ENCODE peak calls at places on chromosomes 12 and 14, in ten cellular contexts. One of them, this sample, is unnamed.

GRCh38 chr12:89960607-89961394 is 252.2 kb upstream of the ATP2B1 start:
- DNase-seq in transverse colon: peak; percentile 84
- DNase-seq in GM10248: no peak
- DNase-seq in Caco-2: no peak
- DNase-seq in PC-9: no peak
- DNase-seq in kidney: no peak
- DNase-seq in HFF-Myc: no peak
- DNase-seq in cardiac fibroblast: peak; percentile 26
- DNase-seq in AG04450: no peak
- DNase-seq in neural progenitor cell: no peak
- DNase-seq in this sample: no peak

GRCh38 chr12:14164266-14164665 is 182.9 kb upstream of the GRIN2B start:
- DNase-seq in transverse colon: no peak
- DNase-seq in GM10248: no peak
- DNase-seq in Caco-2: no peak
- DNase-seq in PC-9: no peak
- DNase-seq in kidney: no peak
- DNase-seq in HFF-Myc: no peak
- DNase-seq in cardiac fibroblast: no peak
- DNase-seq in AG04450: no peak
- DNase-seq in neural progenitor cell: no peak
- DNase-seq in this sample: no peak

GRCh38 chr12:3257411-3257810 is 180.2 kb downstream of the TSPAN9 start:
- DNase-seq in transverse colon: no peak
- DNase-seq in GM10248: no peak
- DNase-seq in Caco-2: no peak
- DNase-seq in PC-9: peak; percentile 18
- DNase-seq in kidney: no peak
- DNase-seq in HFF-Myc: no peak
- DNase-seq in cardiac fibroblast: no peak
- DNase-seq in AG04450: no peak
- DNase-seq in neural progenitor cell: no peak
- DNase-seq in this sample: no peak

GRCh38 chr12:11684393-11684792 is 34.9 kb downstream of the ETV6 start:
- DNase-seq in transverse colon: no peak
- DNase-seq in GM10248: no peak
- DNase-seq in Caco-2: no peak
- DNase-seq in PC-9: no peak
- DNase-seq in kidney: no peak
- DNase-seq in HFF-Myc: no peak
- DNase-seq in cardiac fibroblast: peak; percentile 17
- DNase-seq in AG04450: no peak
- DNase-seq in neural progenitor cell: no peak
- DNase-seq in this sample: no peak

GRCh38 chr12:57518920-57519757 is 1.2 kb downstream of the DDIT3 start:
- DNase-seq in transverse colon: peak; percentile 23
- DNase-seq in GM10248: no peak
- DNase-seq in Caco-2: peak; percentile 75
- DNase-seq in PC-9: no peak
- DNase-seq in kidney: peak; percentile 83
- DNase-seq in HFF-Myc: no peak
- DNase-seq in cardiac fibroblast: peak; percentile 64
- DNase-seq in AG04450: no peak
- DNase-seq in neural progenitor cell: no peak
- DNase-seq in this sample: no peak

GRCh38 chr12:20946732-20947131 is 136.2 kb downstream of the SLCO1B3 start:
- DNase-seq in transverse colon: no peak
- DNase-seq in GM10248: peak; percentile 3
- DNase-seq in Caco-2: peak; percentile 63
- DNase-seq in PC-9: no peak
- DNase-seq in kidney: no peak
- DNase-seq in HFF-Myc: no peak
- DNase-seq in cardiac fibroblast: peak; percentile 1
- DNase-seq in AG04450: no peak
- DNase-seq in neural progenitor cell: peak; percentile 69
- DNase-seq in this sample: peak; percentile 53

GRCh38 chr12:39490500-39491276 is 47.8 kb upstream of the KIF21A start:
- DNase-seq in transverse colon: no peak
- DNase-seq in GM10248: no peak
- DNase-seq in Caco-2: no peak
- DNase-seq in PC-9: no peak
- DNase-seq in kidney: no peak
- DNase-seq in HFF-Myc: no peak
- DNase-seq in cardiac fibroblast: peak; percentile 63
- DNase-seq in AG04450: no peak
- DNase-seq in neural progenitor cell: no peak
- DNase-seq in this sample: no peak

GRCh38 chr14:60946773-60947172 is 34.1 kb downstream of the TRMT5 start:
- DNase-seq in transverse colon: no peak
- DNase-seq in GM10248: no peak
- DNase-seq in Caco-2: no peak
- DNase-seq in PC-9: no peak
- DNase-seq in kidney: no peak
- DNase-seq in HFF-Myc: no peak
- DNase-seq in cardiac fibroblast: no peak
- DNase-seq in AG04450: no peak
- DNase-seq in neural progenitor cell: no peak
- DNase-seq in this sample: no peak

GRCh38 chr12:31492599-31493196 is 98.2 kb downstream of the DENND5B start:
- DNase-seq in transverse colon: no peak
- DNase-seq in GM10248: no peak
- DNase-seq in Caco-2: no peak
- DNase-seq in PC-9: no peak
- DNase-seq in kidney: no peak
- DNase-seq in HFF-Myc: no peak
- DNase-seq in cardiac fibroblast: no peak
- DNase-seq in AG04450: no peak
- DNase-seq in neural progenitor cell: no peak
- DNase-seq in this sample: no peak

GRCh38 chr12:31491395-31491794 is 99.5 kb downstream of the DENND5B start:
- DNase-seq in transverse colon: no peak
- DNase-seq in GM10248: no peak
- DNase-seq in Caco-2: no peak
- DNase-seq in PC-9: no peak
- DNase-seq in kidney: no peak
- DNase-seq in HFF-Myc: no peak
- DNase-seq in cardiac fibroblast: no peak
- DNase-seq in AG04450: no peak
- DNase-seq in neural progenitor cell: no peak
- DNase-seq in this sample: no peak

GRCh38 chr12:31488737-31489338 is 102.1 kb downstream of the DENND5B start:
- DNase-seq in transverse colon: no peak
- DNase-seq in GM10248: no peak
- DNase-seq in Caco-2: no peak
- DNase-seq in PC-9: no peak
- DNase-seq in kidney: no peak
- DNase-seq in HFF-Myc: no peak
- DNase-seq in cardiac fibroblast: no peak
- DNase-seq in AG04450: no peak
- DNase-seq in neural progenitor cell: no peak
- DNase-seq in this sample: no peak

GRCh38 chr12:31494455-31494854 is 96.5 kb downstream of the DENND5B start:
- DNase-seq in transverse colon: no peak
- DNase-seq in GM10248: no peak
- DNase-seq in Caco-2: no peak
- DNase-seq in PC-9: no peak
- DNase-seq in kidney: no peak
- DNase-seq in HFF-Myc: no peak
- DNase-seq in cardiac fibroblast: no peak
- DNase-seq in AG04450: no peak
- DNase-seq in neural progenitor cell: no peak
- DNase-seq in this sample: no peak

GRCh38 chr12:31491819-31492598 is 98.9 kb downstream of the DENND5B start:
- DNase-seq in transverse colon: no peak
- DNase-seq in GM10248: no peak
- DNase-seq in Caco-2: peak; percentile 25
- DNase-seq in PC-9: peak; percentile 68
- DNase-seq in kidney: no peak
- DNase-seq in HFF-Myc: peak; percentile 84
- DNase-seq in cardiac fibroblast: peak; percentile 83
- DNase-seq in AG04450: peak; percentile 41
- DNase-seq in neural progenitor cell: no peak
- DNase-seq in this sample: no peak
- TF ChIP-seq CTCF in transverse colon: no peak
- TF ChIP-seq CTCF in GM10248: no peak
- TF ChIP-seq CTCF in Caco-2: no peak
- TF ChIP-seq CTCF in PC-9: no peak
- TF ChIP-seq CTCF in kidney: no peak
- TF ChIP-seq CTCF in HFF-Myc: no peak
- TF ChIP-seq CTCF in cardiac fibroblast: no peak
- TF ChIP-seq CTCF in AG04450: no peak
- TF ChIP-seq CTCF in neural progenitor cell: no peak
- TF ChIP-seq CTCF in this sample: no peak

GRCh38 chr12:52444647-52445595 is 7.0 kb downstream of the KRT6B start:
- DNase-seq in transverse colon: no peak
- DNase-seq in GM10248: no peak
- DNase-seq in Caco-2: no peak
- DNase-seq in PC-9: no peak
- DNase-seq in kidney: no peak
- DNase-seq in HFF-Myc: no peak
- DNase-seq in cardiac fibroblast: no peak
- DNase-seq in AG04450: no peak
- DNase-seq in neural progenitor cell: no peak
- DNase-seq in this sample: no peak

GRCh38 chr12:52440821-52441319 is 6.7 kb upstream of the KRT75 start:
- DNase-seq in transverse colon: no peak
- DNase-seq in GM10248: no peak
- DNase-seq in Caco-2: no peak
- DNase-seq in PC-9: peak; percentile 46
- DNase-seq in kidney: no peak
- DNase-seq in HFF-Myc: no peak
- DNase-seq in cardiac fibroblast: peak; percentile 74
- DNase-seq in AG04450: peak; percentile 6
- DNase-seq in neural progenitor cell: no peak
- DNase-seq in this sample: no peak

GRCh38 chr12:52443966-52444365 is 8.0 kb downstream of the KRT6B start:
- DNase-seq in transverse colon: no peak
- DNase-seq in GM10248: no peak
- DNase-seq in Caco-2: no peak
- DNase-seq in PC-9: no peak
- DNase-seq in kidney: no peak
- DNase-seq in HFF-Myc: no peak
- DNase-seq in cardiac fibroblast: no peak
- DNase-seq in AG04450: no peak
- DNase-seq in neural progenitor cell: no peak
- DNase-seq in this sample: no peak

GRCh38 chr12:52441320-52441911 is 7.2 kb upstream of the KRT75 start:
- DNase-seq in transverse colon: no peak
- DNase-seq in GM10248: no peak
- DNase-seq in Caco-2: peak; percentile 51
- DNase-seq in PC-9: no peak
- DNase-seq in kidney: no peak
- DNase-seq in HFF-Myc: no peak
- DNase-seq in cardiac fibroblast: peak; percentile 59
- DNase-seq in AG04450: no peak
- DNase-seq in neural progenitor cell: peak; percentile 18
- DNase-seq in this sample: no peak

DNA sequence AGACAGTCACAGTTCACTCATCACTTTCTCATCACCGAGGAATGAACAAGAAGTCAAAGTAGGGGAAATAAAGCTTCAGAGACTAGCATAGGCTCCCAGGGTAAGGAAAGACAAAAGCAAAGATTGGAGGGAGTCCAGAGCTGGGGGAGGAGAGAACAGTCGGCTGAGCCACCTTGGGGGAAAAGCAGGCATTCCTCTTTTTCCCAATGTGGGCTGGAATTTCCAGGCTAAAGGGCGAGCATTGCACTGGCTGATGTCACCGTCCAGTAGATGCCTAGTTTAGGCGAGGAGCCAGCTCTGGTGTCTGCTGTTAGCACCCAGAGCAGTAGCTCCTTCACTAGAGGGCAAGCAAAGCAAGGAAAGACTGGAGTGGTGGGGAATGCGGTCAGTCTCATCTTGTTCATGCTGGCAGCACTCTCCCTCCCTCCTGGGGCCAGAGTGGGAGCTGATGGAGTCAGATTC is 8.5 kb upstream of the KRT75 start:
- DNase-seq in transverse colon: no peak
- DNase-seq in GM10248: no peak
- DNase-seq in Caco-2: peak; percentile 34
- DNase-seq in PC-9: peak; percentile 82
- DNase-seq in kidney: no peak
- DNase-seq in HFF-Myc: peak; percentile 15
- DNase-seq in cardiac fibroblast: peak; percentile 95
- DNase-seq in AG04450: peak; percentile 20
- DNase-seq in neural progenitor cell: peak; percentile 51
- DNase-seq in this sample: no peak
- TF ChIP-seq CTCF in transverse colon: no peak
- TF ChIP-seq CTCF in GM10248: no peak
- TF ChIP-seq CTCF in Caco-2: no peak
- TF ChIP-seq CTCF in PC-9: no peak
- TF ChIP-seq CTCF in kidney: no peak
- TF ChIP-seq CTCF in HFF-Myc: no peak
- TF ChIP-seq CTCF in cardiac fibroblast: peak; percentile 31
- TF ChIP-seq CTCF in AG04450: peak; percentile 9
- TF ChIP-seq CTCF in neural progenitor cell: no peak
- TF ChIP-seq CTCF in this sample: no peak

GRCh38 chr14:80037349-80037748 is 174.0 kb downstream of the DIO2 start:
- DNase-seq in transverse colon: no peak
- DNase-seq in GM10248: no peak
- DNase-seq in Caco-2: peak; percentile 12
- DNase-seq in PC-9: no peak
- DNase-seq in kidney: no peak
- DNase-seq in HFF-Myc: no peak
- DNase-seq in cardiac fibroblast: no peak
- DNase-seq in AG04450: no peak
- DNase-seq in neural progenitor cell: no peak
- DNase-seq in this sample: no peak
- TF ChIP-seq CTCF in transverse colon: no peak
- TF ChIP-seq CTCF in GM10248: no peak
- TF ChIP-seq CTCF in Caco-2: no peak
- TF ChIP-seq CTCF in PC-9: no peak
- TF ChIP-seq CTCF in kidney: no peak
- TF ChIP-seq CTCF in HFF-Myc: no peak
- TF ChIP-seq CTCF in cardiac fibroblast: no peak
- TF ChIP-seq CTCF in AG04450: no peak
- TF ChIP-seq CTCF in neural progenitor cell: no peak
- TF ChIP-seq CTCF in this sample: no peak

GRCh38 chr12:51086933-51087332 is 3.5 kb upstream of the CSRNP2 start:
- DNase-seq in transverse colon: no peak
- DNase-seq in GM10248: no peak
- DNase-seq in Caco-2: no peak
- DNase-seq in PC-9: no peak
- DNase-seq in kidney: no peak
- DNase-seq in HFF-Myc: no peak
- DNase-seq in cardiac fibroblast: no peak
- DNase-seq in AG04450: no peak
- DNase-seq in neural progenitor cell: no peak
- DNase-seq in this sample: no peak

GRCh38 chr12:51080136-51080535 is 3.3 kb downstream of the CSRNP2 start:
- DNase-seq in transverse colon: no peak
- DNase-seq in GM10248: no peak
- DNase-seq in Caco-2: no peak
- DNase-seq in PC-9: no peak
- DNase-seq in kidney: no peak
- DNase-seq in HFF-Myc: no peak
- DNase-seq in cardiac fibroblast: no peak
- DNase-seq in AG04450: no peak
- DNase-seq in neural progenitor cell: no peak
- DNase-seq in this sample: no peak

GRCh38 chr12:51082561-51083139 is 746 bp downstream of the CSRNP2 start:
- DNase-seq in transverse colon: peak; percentile 22
- DNase-seq in GM10248: no peak
- DNase-seq in Caco-2: no peak
- DNase-seq in PC-9: peak; percentile 12
- DNase-seq in kidney: no peak
- DNase-seq in HFF-Myc: no peak
- DNase-seq in cardiac fibroblast: peak; percentile 35
- DNase-seq in AG04450: no peak
- DNase-seq in neural progenitor cell: no peak
- DNase-seq in this sample: peak; percentile 36

GRCh38 chr12:51085757-51086156 is 2.4 kb upstream of the CSRNP2 start:
- DNase-seq in transverse colon: no peak
- DNase-seq in GM10248: no peak
- DNase-seq in Caco-2: no peak
- DNase-seq in PC-9: no peak
- DNase-seq in kidney: no peak
- DNase-seq in HFF-Myc: no peak
- DNase-seq in cardiac fibroblast: no peak
- DNase-seq in AG04450: no peak
- DNase-seq in neural progenitor cell: no peak
- DNase-seq in this sample: no peak

GRCh38 chr12:51083140-51083833 is at the start of gene CSRNP2:
- DNase-seq in transverse colon: peak; percentile 97
- DNase-seq in GM10248: peak; percentile 99
- DNase-seq in Caco-2: peak; percentile 99
- DNase-seq in PC-9: peak; percentile 96
- DNase-seq in kidney: peak; percentile 99
- DNase-seq in HFF-Myc: peak; percentile 69
- DNase-seq in cardiac fibroblast: peak; percentile 98
- DNase-seq in AG04450: peak; percentile 90
- DNase-seq in neural progenitor cell: peak; percentile 99
- DNase-seq in this sample: peak; percentile 99
- TF ChIP-seq CTCF in transverse colon: no peak
- TF ChIP-seq CTCF in GM10248: no peak
- TF ChIP-seq CTCF in Caco-2: no peak
- TF ChIP-seq CTCF in PC-9: no peak
- TF ChIP-seq CTCF in kidney: no peak
- TF ChIP-seq CTCF in HFF-Myc: no peak
- TF ChIP-seq CTCF in cardiac fibroblast: no peak
- TF ChIP-seq CTCF in AG04450: no peak
- TF ChIP-seq CTCF in neural progenitor cell: peak; percentile 33
- TF ChIP-seq CTCF in this sample: no peak